ENCODE peak calls at places on chromosomes 7 and 10, in nine cellular contexts. One of them, this sample, is unnamed.

GRCh38 chr10:88879754-88880286 is at the start of gene STAMBPL1:
- DNase-seq in stimulated activated CD8-positive, alpha-beta memory T cell treated with anti-CD3 and anti-CD28 coated beads, Interleukin-2, amount 100 ng/mL, for 1 hour: peak
- DNase-seq in skeletal muscle cell: no peak
- DNase-seq in Ammon's horn: no peak
- DNase-seq in stimulated activated CD4-positive, alpha-beta T cell treated with anti-CD3 and anti-CD28 coated beads, TNF-alpha, amount 100 ng/mL, for 24 hours: peak
- DNase-seq in T-helper 9 cell: peak
- DNase-seq in T follicular helper cell: peak
- DNase-seq in BE2C: no peak
- DNase-seq in iPS-NIHi11: peak
- DNase-seq in this sample: peak

GRCh38 chr7:111401516-111401915 is 160.8 kb downstream of the IMMP2L start:
- DNase-seq in Ammon's horn: no peak
- DNase-seq in stimulated activated CD4-positive, alpha-beta T cell treated with anti-CD3 and anti-CD28 coated beads, TNF-alpha, amount 100 ng/mL, for 24 hours: no peak
- DNase-seq in stimulated activated CD8-positive, alpha-beta memory T cell treated with anti-CD3 and anti-CD28 coated beads, Interleukin-2, amount 100 ng/mL, for 1 hour: no peak
- DNase-seq in iPS-NIHi11: no peak
- DNase-seq in T-helper 9 cell: no peak
- DNase-seq in skeletal muscle cell: no peak
- DNase-seq in BE2C: no peak
- DNase-seq in T follicular helper cell: no peak
- DNase-seq in this sample: no peak

GRCh38 chr10:110681023-110681681 is 37.0 kb downstream of the RBM20 start:
- DNase-seq in T-helper 9 cell: no peak
- DNase-seq in skeletal muscle cell: no peak
- DNase-seq in BE2C: peak
- DNase-seq in Ammon's horn: peak
- DNase-seq in iPS-NIHi11: peak
- DNase-seq in T follicular helper cell: no peak
- DNase-seq in stimulated activated CD8-positive, alpha-beta memory T cell treated with anti-CD3 and anti-CD28 coated beads, Interleukin-2, amount 100 ng/mL, for 1 hour: no peak
- DNase-seq in stimulated activated CD4-positive, alpha-beta T cell treated with anti-CD3 and anti-CD28 coated beads, TNF-alpha, amount 100 ng/mL, for 24 hours: no peak
- DNase-seq in this sample: peak

GRCh38 chr7:18400281-18400680 is 95.3 kb upstream of the HDAC9 start:
- DNase-seq in stimulated activated CD8-positive, alpha-beta memory T cell treated with anti-CD3 and anti-CD28 coated beads, Interleukin-2, amount 100 ng/mL, for 1 hour: no peak
- DNase-seq in BE2C: no peak
- DNase-seq in skeletal muscle cell: no peak
- DNase-seq in T follicular helper cell: no peak
- DNase-seq in Ammon's horn: no peak
- DNase-seq in T-helper 9 cell: no peak
- DNase-seq in stimulated activated CD4-positive, alpha-beta T cell treated with anti-CD3 and anti-CD28 coated beads, TNF-alpha, amount 100 ng/mL, for 24 hours: no peak
- DNase-seq in iPS-NIHi11: no peak
- DNase-seq in this sample: no peak

GRCh38 chr10:58967551-58968418 is 208.7 kb upstream of the PHYHIPL start:
- DNase-seq in iPS-NIHi11: peak
- DNase-seq in stimulated activated CD4-positive, alpha-beta T cell treated with anti-CD3 and anti-CD28 coated beads, TNF-alpha, amount 100 ng/mL, for 24 hours: no peak
- DNase-seq in T-helper 9 cell: no peak
- DNase-seq in skeletal muscle cell: no peak
- DNase-seq in Ammon's horn: peak
- DNase-seq in T follicular helper cell: no peak
- DNase-seq in BE2C: peak
- DNase-seq in stimulated activated CD8-positive, alpha-beta memory T cell treated with anti-CD3 and anti-CD28 coated beads, Interleukin-2, amount 100 ng/mL, for 1 hour: no peak
- DNase-seq in this sample: no peak

GRCh38 chr10:18312385-18313145 is 172.3 kb downstream of the CACNB2 start:
- DNase-seq in Ammon's horn: peak
- DNase-seq in T-helper 9 cell: no peak
- DNase-seq in T follicular helper cell: no peak
- DNase-seq in stimulated activated CD8-positive, alpha-beta memory T cell treated with anti-CD3 and anti-CD28 coated beads, Interleukin-2, amount 100 ng/mL, for 1 hour: no peak
- DNase-seq in iPS-NIHi11: peak
- DNase-seq in BE2C: no peak
- DNase-seq in stimulated activated CD4-positive, alpha-beta T cell treated with anti-CD3 and anti-CD28 coated beads, TNF-alpha, amount 100 ng/mL, for 24 hours: no peak
- DNase-seq in skeletal muscle cell: peak
- DNase-seq in this sample: no peak

GRCh38 chr10:132011027-132011426 is 29.3 kb upstream of the BNIP3 start:
- DNase-seq in T follicular helper cell: no peak
- DNase-seq in Ammon's horn: no peak
- DNase-seq in BE2C: no peak
- DNase-seq in T-helper 9 cell: no peak
- DNase-seq in stimulated activated CD4-positive, alpha-beta T cell treated with anti-CD3 and anti-CD28 coated beads, TNF-alpha, amount 100 ng/mL, for 24 hours: no peak
- DNase-seq in skeletal muscle cell: no peak
- DNase-seq in iPS-NIHi11: no peak
- DNase-seq in stimulated activated CD8-positive, alpha-beta memory T cell treated with anti-CD3 and anti-CD28 coated beads, Interleukin-2, amount 100 ng/mL, for 1 hour: no peak
- DNase-seq in this sample: no peak

GRCh38 chr10:113030453-113030852 is 80.4 kb downstream of the TCF7L2 start:
- DNase-seq in stimulated activated CD4-positive, alpha-beta T cell treated with anti-CD3 and anti-CD28 coated beads, TNF-alpha, amount 100 ng/mL, for 24 hours: no peak
- DNase-seq in T follicular helper cell: no peak
- DNase-seq in iPS-NIHi11: no peak
- DNase-seq in T-helper 9 cell: no peak
- DNase-seq in Ammon's horn: no peak
- DNase-seq in skeletal muscle cell: no peak
- DNase-seq in stimulated activated CD8-positive, alpha-beta memory T cell treated with anti-CD3 and anti-CD28 coated beads, Interleukin-2, amount 100 ng/mL, for 1 hour: no peak
- DNase-seq in BE2C: no peak
- DNase-seq in this sample: no peak

GRCh38 chr7:75646551-75647102 is 92.1 kb downstream of the HIP1 start:
- DNase-seq in T-helper 9 cell: no peak
- DNase-seq in T follicular helper cell: no peak
- DNase-seq in stimulated activated CD4-positive, alpha-beta T cell treated with anti-CD3 and anti-CD28 coated beads, TNF-alpha, amount 100 ng/mL, for 24 hours: no peak
- DNase-seq in iPS-NIHi11: no peak
- DNase-seq in Ammon's horn: no peak
- DNase-seq in skeletal muscle cell: no peak
- DNase-seq in stimulated activated CD8-positive, alpha-beta memory T cell treated with anti-CD3 and anti-CD28 coated beads, Interleukin-2, amount 100 ng/mL, for 1 hour: no peak
- DNase-seq in BE2C: no peak
- DNase-seq in this sample: no peak

GRCh38 chr7:24381919-24382505 is 98.0 kb downstream of the NPY start:
- DNase-seq in skeletal muscle cell: no peak
- DNase-seq in iPS-NIHi11: peak
- DNase-seq in stimulated activated CD4-positive, alpha-beta T cell treated with anti-CD3 and anti-CD28 coated beads, TNF-alpha, amount 100 ng/mL, for 24 hours: no peak
- DNase-seq in T-helper 9 cell: no peak
- DNase-seq in Ammon's horn: no peak
- DNase-seq in stimulated activated CD8-positive, alpha-beta memory T cell treated with anti-CD3 and anti-CD28 coated beads, Interleukin-2, amount 100 ng/mL, for 1 hour: no peak
- DNase-seq in BE2C: peak
- DNase-seq in T follicular helper cell: no peak
- DNase-seq in this sample: no peak

GRCh38 chr10:130233426-130233825 is 97.2 kb downstream of the GLRX3 start:
- DNase-seq in skeletal muscle cell: no peak
- DNase-seq in Ammon's horn: no peak
- DNase-seq in iPS-NIHi11: no peak
- DNase-seq in T follicular helper cell: no peak
- DNase-seq in stimulated activated CD8-positive, alpha-beta memory T cell treated with anti-CD3 and anti-CD28 coated beads, Interleukin-2, amount 100 ng/mL, for 1 hour: no peak
- DNase-seq in T-helper 9 cell: no peak
- DNase-seq in stimulated activated CD4-positive, alpha-beta T cell treated with anti-CD3 and anti-CD28 coated beads, TNF-alpha, amount 100 ng/mL, for 24 hours: no peak
- DNase-seq in BE2C: no peak
- DNase-seq in this sample: no peak

GRCh38 chr10:112622786-112623185 is 175.8 kb downstream of the VTI1A start:
- DNase-seq in skeletal muscle cell: no peak
- DNase-seq in T follicular helper cell: no peak
- DNase-seq in stimulated activated CD8-positive, alpha-beta memory T cell treated with anti-CD3 and anti-CD28 coated beads, Interleukin-2, amount 100 ng/mL, for 1 hour: no peak
- DNase-seq in iPS-NIHi11: no peak
- DNase-seq in T-helper 9 cell: no peak
- DNase-seq in BE2C: no peak
- DNase-seq in Ammon's horn: no peak
- DNase-seq in stimulated activated CD4-positive, alpha-beta T cell treated with anti-CD3 and anti-CD28 coated beads, TNF-alpha, amount 100 ng/mL, for 24 hours: no peak
- DNase-seq in this sample: no peak

GRCh38 chr10:73207883-73208282 is 39.2 kb downstream of the DNAJC9 start:
- DNase-seq in Ammon's horn: no peak
- DNase-seq in iPS-NIHi11: no peak
- DNase-seq in T-helper 9 cell: no peak
- DNase-seq in BE2C: no peak
- DNase-seq in T follicular helper cell: no peak
- DNase-seq in stimulated activated CD8-positive, alpha-beta memory T cell treated with anti-CD3 and anti-CD28 coated beads, Interleukin-2, amount 100 ng/mL, for 1 hour: no peak
- DNase-seq in stimulated activated CD4-positive, alpha-beta T cell treated with anti-CD3 and anti-CD28 coated beads, TNF-alpha, amount 100 ng/mL, for 24 hours: no peak
- DNase-seq in skeletal muscle cell: no peak
- DNase-seq in this sample: no peak

GRCh38 chr7:73451780-73452398 is 18.3 kb downstream of the FZD9 start:
- DNase-seq in iPS-NIHi11: peak
- DNase-seq in T follicular helper cell: no peak
- DNase-seq in T-helper 9 cell: no peak
- DNase-seq in BE2C: no peak
- DNase-seq in stimulated activated CD4-positive, alpha-beta T cell treated with anti-CD3 and anti-CD28 coated beads, TNF-alpha, amount 100 ng/mL, for 24 hours: peak
- DNase-seq in stimulated activated CD8-positive, alpha-beta memory T cell treated with anti-CD3 and anti-CD28 coated beads, Interleukin-2, amount 100 ng/mL, for 1 hour: no peak
- DNase-seq in skeletal muscle cell: no peak
- DNase-seq in Ammon's horn: peak
- DNase-seq in this sample: no peak

GRCh38 chr10:69866246-69866687 is 64.6 kb downstream of the COL13A1 start:
- DNase-seq in T-helper 9 cell: no peak
- DNase-seq in stimulated activated CD8-positive, alpha-beta memory T cell treated with anti-CD3 and anti-CD28 coated beads, Interleukin-2, amount 100 ng/mL, for 1 hour: no peak
- DNase-seq in Ammon's horn: no peak
- DNase-seq in T follicular helper cell: no peak
- DNase-seq in iPS-NIHi11: no peak
- DNase-seq in stimulated activated CD4-positive, alpha-beta T cell treated with anti-CD3 and anti-CD28 coated beads, TNF-alpha, amount 100 ng/mL, for 24 hours: no peak
- DNase-seq in skeletal muscle cell: no peak
- DNase-seq in BE2C: no peak
- DNase-seq in this sample: no peak

GRCh38 chr7:70347880-70348279 is 749.6 kb downstream of the AUTS2 start:
- DNase-seq in Ammon's horn: no peak
- DNase-seq in T-helper 9 cell: no peak
- DNase-seq in iPS-NIHi11: no peak
- DNase-seq in BE2C: no peak
- DNase-seq in stimulated activated CD8-positive, alpha-beta memory T cell treated with anti-CD3 and anti-CD28 coated beads, Interleukin-2, amount 100 ng/mL, for 1 hour: no peak
- DNase-seq in skeletal muscle cell: no peak
- DNase-seq in T follicular helper cell: no peak
- DNase-seq in stimulated activated CD4-positive, alpha-beta T cell treated with anti-CD3 and anti-CD28 coated beads, TNF-alpha, amount 100 ng/mL, for 24 hours: no peak
- DNase-seq in this sample: no peak

This sample was measured in activated naive CD4-positive, alpha-beta T cell treated with anti-CD3 and anti-CD28 coated beads, Interleukin-2, amount 50 U/mL, for 72 hours.